ENCODE peak calls at places on chromosomes 12 and 14, in eight cellular contexts. C is ovary, L is H1, U is iPS DF 6.9, J is thyroid gland, X is OCI-LY7, M is IMR-90, P is Peyer's patch. G is an unnamed sample. For H3K4me1, the result is how much of the 10 kb centered on the place peaks cover.

GRCh38 chr14:32137313-32137712 is 60.2 kb downstream of the ARHGAP5 start:
- DNase-seq in C (no peak), L (no peak), U (no peak), J (no peak), X (no peak), M (no peak), P (no peak), G (no peak)

GRCh38 chr12:107844312-107844921 is 69.9 kb downstream of the ASCL4 start:
- DNase-seq in C (no peak), L (no peak), U (no peak), J (no peak), X (no peak), M (no peak), P (no peak), G (no peak)

GRCh38 chr12:56220611-56221232 is 1.0 kb downstream of the RNF41 start:
- DNase-seq in C (no peak), L (no peak), U (no peak), J (peak), X (peak), M (peak), P (peak), G (no peak)

GRCh38 chr14:64191756-64192155 is 102.4 kb downstream of the ESR2 start:
- DNase-seq in C (no peak), L (no peak), U (no peak), J (no peak), X (no peak), M (peak), P (no peak), G (no peak)

GRCh38 chr14:104316121-104316722 is 177.8 kb downstream of the KIF26A start:
- DNase-seq in C (no peak), L (no peak), U (no peak), J (no peak), X (no peak), M (no peak), P (peak), G (no peak)

GRCh38 chr14:98103705-98104104 is 1168.3 kb downstream of the BCL11B start:
- DNase-seq in C (no peak), L (no peak), U (no peak), J (no peak), X (no peak), M (no peak), P (no peak), G (no peak)

GRCh38 chr12:126950266-126950665 is 1316.7 kb upstream of the TMEM132C start:
- DNase-seq in C (no peak), L (no peak), U (no peak), J (no peak), X (peak), M (no peak), P (no peak), G (no peak)

GRCh38 chr12:53093777-53094393 is 3.6 kb upstream of the IGFBP6 start:
- DNase-seq in C (no peak), L (no peak), U (no peak), J (no peak), X (no peak), M (peak), P (no peak), G (no peak)

GRCh38 chr12:113568021-113568420 is 96.3 kb upstream of the LHX5 start:
- DNase-seq in C (no peak), L (no peak), U (no peak), J (no peak), X (no peak), M (no peak), P (no peak), G (no peak)

GRCh38 chr12:124921200-124922008 is 7.0 kb upstream of the UBC start:
- DNase-seq in C (peak), L (no peak), U (no peak), J (peak), X (peak), M (peak), P (peak), G (peak)

GRCh38 chr14:104399432-104400155 is 180.0 kb upstream of the C14orf180 start:
- DNase-seq in C (no peak), L (no peak), U (no peak), J (no peak), X (peak), M (no peak), P (no peak), G (no peak)

GRCh38 chr12:122669397-122670070 is 33.6 kb downstream of the HCAR2 start:
- DNase-seq in C (no peak), L (no peak), U (no peak), J (peak), X (no peak), M (peak), P (no peak), G (no peak)

GRCh38 chr12:56425188-56425587 is 24.0 kb downstream of the TIMELESS start:
- DNase-seq in C (no peak), L (no peak), U (no peak), J (no peak), X (no peak), M (no peak), P (no peak), G (no peak)

GRCh38 chr12:104930388-104931326 is 27.4 kb downstream of the SLC41A2 start:
- DNase-seq in C (no peak), L (no peak), U (no peak), J (no peak), X (no peak), M (peak), P (no peak), G (no peak)

GRCh38 chr12:68264175-68264863 is 10.9 kb upstream of the IL22 start:
- DNase-seq in C (no peak), L (no peak), U (no peak), J (no peak), X (no peak), M (peak), P (no peak), G (no peak)

GRCh38 chr14:82855912-82856381 is 1322.3 kb upstream of the SEL1L start:
- DNase-seq in C (no peak), L (no peak), U (no peak), J (no peak), X (peak), M (peak), P (no peak), G (no peak)

GRCh38 chr14:96532632-96533031 is 30.4 kb downstream of the PAPOLA start:
- DNase-seq in C (no peak), L (no peak), U (no peak), J (no peak), X (no peak), M (no peak), P (no peak), G (no peak)

GRCh38 chr12:112126000-112126431 is 656 bp downstream of the TRAFD1 start:
- DNase-seq in C (no peak), L (no peak), U (no peak), J (no peak), X (no peak), M (no peak), P (peak), G (no peak)

GRCh38 chr14:56884617-56885016 is 74.3 kb upstream of the OTX2 start:
- DNase-seq in C (no peak), L (no peak), U (no peak), J (no peak), X (no peak), M (no peak), P (no peak), G (no peak)

GRCh38 chr14:70982204-70982603 is 74.9 kb downstream of the PCNX1 start:
- DNase-seq in C (no peak), L (no peak), U (no peak), J (no peak), X (no peak), M (no peak), P (no peak), G (no peak)

GRCh38 chr12:52399756-52400155 is 6.4 kb downstream of the KRT82 start:
- DNase-seq in C (no peak), L (no peak), U (no peak), J (no peak), X (no peak), M (no peak), P (no peak), G (no peak)

GRCh38 chr14:67513631-67514108 is 19.4 kb upstream of the PLEKHH1 start:
- DNase-seq in C (peak), L (no peak), U (no peak), J (peak), X (peak), M (no peak), P (peak), G (no peak)

GRCh38 chr12:109393437-109394345 is 46.0 kb downstream of the MYO1H start:
- DNase-seq in C (peak), L (no peak), U (peak), J (peak), X (peak), M (peak), P (peak), G (peak)

GRCh38 chr14:99055816-99056215 is 216.2 kb downstream of the BCL11B start:
- DNase-seq in C (no peak), L (no peak), U (no peak), J (no peak), X (no peak), M (no peak), P (peak), G (no peak)

GRCh38 chr12:105671720-105672119 is 341.2 kb downstream of the C12orf75 start:
- DNase-seq in C (no peak), L (no peak), U (no peak), J (no peak), X (no peak), M (peak), P (no peak), G (no peak)

GRCh38 chr12:41011939-41012338 is 176.2 kb upstream of the PDZRN4 start:
- DNase-seq in C (no peak), L (no peak), U (peak), J (no peak), X (no peak), M (no peak), P (no peak), G (no peak)

GRCh38 chr12:99605-100004 is 33.0 kb downstream of the IQSEC3 start:
- DNase-seq in C (no peak), L (no peak), U (no peak), J (peak), X (no peak), M (peak), P (no peak), G (no peak)

GRCh38 chr12:42484996-42485395 is 104.5 kb downstream of the PRICKLE1 start:
- DNase-seq in C (no peak), L (no peak), U (no peak), J (no peak), X (no peak), M (peak), P (no peak), G (no peak)

GRCh38 chr14:95275507-95275906 is 44.2 kb downstream of the CLMN start:
- DNase-seq in C (no peak), L (no peak), U (no peak), J (no peak), X (no peak), M (no peak), P (no peak), G (no peak)

GRCh38 chr12:93191956-93192355 is 185.8 kb upstream of the NUDT4 start:
- DNase-seq in C (no peak), L (no peak), U (no peak), J (peak), X (no peak), M (no peak), P (no peak), G (no peak)

GRCh38 chr12:94059394-94060368 is 88.7 kb upstream of the PLXNC1 start:
- DNase-seq in C (no peak), L (no peak), U (no peak), J (no peak), X (no peak), M (no peak), P (no peak), G (no peak)

GRCh38 chr12:113781415-113782198 is 184.5 kb downstream of the RBM19 start:
- DNase-seq in C (no peak), L (no peak), U (no peak), J (no peak), X (no peak), M (peak), P (no peak), G (no peak)

GRCh38 chr12:69688496-69689427 is 10.3 kb downstream of the BEST3 start:
- DNase-seq in C (peak), L (peak), U (peak), J (no peak), X (no peak), M (peak), P (peak), G (no peak)

GRCh38 chr12:68119724-68120211 is 39.8 kb downstream of the IFNG start:
- DNase-seq in C (no peak), L (no peak), U (no peak), J (no peak), X (no peak), M (no peak), P (no peak), G (no peak)

GRCh38 chr12:120462099-120462640 is 7.4 kb downstream of the SRSF9 start:
- DNase-seq in C (no peak), L (no peak), U (no peak), J (no peak), X (no peak), M (no peak), P (no peak), G (no peak)

GRCh38 chr12:87820524-87821194 is 208.5 kb downstream of the C12orf50 start:
- DNase-seq in C (no peak), L (no peak), U (no peak), J (peak), X (no peak), M (peak), P (no peak), G (no peak)
- H3K4me1 ChIP-seq in C (under half), L (under half), U (under half), J (under half), X (under half), M (under half), P (under half), G (under half)

GRCh38 chr12:6550294-6551062 is 5.4 kb downstream of the IFFO1 start:
- DNase-seq in C (no peak), L (no peak), U (no peak), J (no peak), X (no peak), M (no peak), P (peak), G (no peak)
- H3K4me1 ChIP-seq in C (under half), L (under half), U (under half), J (under half), X (under half), M (half or more), P (under half), G (under half)

DNA sequence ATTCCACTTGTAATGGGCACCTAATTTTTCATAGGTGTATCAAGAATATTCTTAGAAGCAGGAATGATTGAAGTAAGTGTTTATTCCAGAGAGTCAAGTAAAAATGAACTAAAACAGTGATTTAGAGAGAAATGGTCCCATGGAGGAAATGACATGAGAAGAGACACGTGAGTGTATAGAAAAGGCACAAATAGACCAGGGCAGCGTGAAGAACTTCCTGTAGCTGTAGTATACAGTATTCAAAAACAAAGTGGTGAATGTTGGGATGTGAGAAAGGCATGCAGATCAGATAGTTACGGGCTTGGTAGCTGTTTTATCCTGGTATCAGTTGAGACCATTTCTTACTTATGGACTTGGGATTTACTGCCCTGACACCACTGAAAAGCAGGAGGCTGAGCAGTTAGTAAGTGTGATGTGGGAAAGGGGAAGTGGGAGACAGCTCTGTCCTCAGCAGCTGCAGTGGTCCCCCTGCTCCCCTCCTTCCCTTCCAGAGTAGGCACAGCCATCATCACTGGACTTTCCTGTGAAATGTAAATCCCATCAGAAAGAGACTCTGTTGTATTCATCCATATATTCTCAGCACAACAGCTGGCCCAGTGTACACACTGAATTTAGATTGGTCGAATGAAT is 16.8 kb upstream of the TESPA1 start:
- DNase-seq in C (no peak), L (no peak), U (no peak), J (no peak), X (peak), M (no peak), P (no peak), G (no peak)
- H3K4me1 ChIP-seq in C (under half), L (under half), U (under half), J (under half), X (under half), M (under half), P (under half), G (under half)

GRCh38 chr12:9795945-9796344 is 31.3 kb upstream of the KLRF1 start:
- DNase-seq in C (no peak), L (no peak), U (no peak), J (no peak), X (no peak), M (no peak), P (no peak), G (no peak)
- H3K4me1 ChIP-seq in C (under half), L (under half), U (under half), J (under half), X (under half), M (under half), P (under half), G (under half)